ENCODE peak calls at places on chromosomes 5 and 9, in six cellular contexts. V, A, H, Q, O and Y are unnamed samples.

GRCh38 chr5:96285823-96286222 is 147.2 kb downstream of the PCSK1 start:
- DNase-seq in V (no peak), A (no peak), H (no peak), Q (peak; percentile 14), O (no peak), Y (no peak)

GRCh38 chr9:37414503-37414943 is 8.0 kb upstream of the GRHPR start:
- DNase-seq in V (no peak), A (no peak), H (no peak), Q (no peak), O (no peak), Y (peak; percentile 71)

GRCh38 chr5:147170603-147171002 is 64.2 kb upstream of the STK32A start:
- DNase-seq in V (no peak), A (no peak), H (no peak), Q (no peak), O (no peak), Y (no peak)

GRCh38 chr9:3342159-3342777 is 183.5 kb downstream of the RFX3 start:
- DNase-seq in V (no peak), A (no peak), H (no peak), Q (no peak), O (no peak), Y (no peak)

GRCh38 chr5:77211691-77212047 is 1.2 kb downstream of the PDE8B start:
- DNase-seq in V (no peak), A (no peak), H (no peak), Q (no peak), O (no peak), Y (no peak)

GRCh38 chr5:44292736-44293135 is 96.5 kb downstream of the FGF10 start:
- DNase-seq in V (no peak), A (no peak), H (no peak), Q (no peak), O (no peak), Y (no peak)

GRCh38 chr9:93860694-93861658 is 94.2 kb downstream of the BARX1 start:
- DNase-seq in V (no peak), A (no peak), H (no peak), Q (peak; percentile 45), O (no peak), Y (no peak)

GRCh38 chr5:151262532-151262931 is 9.5 kb downstream of the GM2A start:
- DNase-seq in V (no peak), A (no peak), H (no peak), Q (no peak), O (no peak), Y (no peak)

GRCh38 chr5:87139795-87140194 is 127.9 kb upstream of the RASA1 start:
- DNase-seq in V (no peak), A (no peak), H (no peak), Q (no peak), O (no peak), Y (no peak)

GRCh38 chr5:13955896-13956295 is 11.4 kb upstream of the DNAH5 start:
- DNase-seq in V (no peak), A (no peak), H (no peak), Q (no peak), O (no peak), Y (no peak)

GRCh38 chr9:97906236-97906831 is 16.0 kb downstream of the TRMO start:
- DNase-seq in V (no peak), A (no peak), H (peak; percentile 68), Q (no peak), O (no peak), Y (no peak)

GRCh38 chr5:81140942-81141341 is 92.2 kb upstream of the CKMT2 start:
- DNase-seq in V (no peak), A (no peak), H (no peak), Q (no peak), O (no peak), Y (no peak)

GRCh38 chr5:109045710-109046109 is 298.0 kb downstream of the FER start:
- DNase-seq in V (no peak), A (no peak), H (no peak), Q (no peak), O (no peak), Y (no peak)

GRCh38 chr5:102090770-102091169 is 205.3 kb downstream of the SLCO4C1 start:
- DNase-seq in V (no peak), A (no peak), H (no peak), Q (peak; percentile 64), O (no peak), Y (no peak)

GRCh38 chr9:33861917-33862453 is 45.0 kb downstream of the UBE2R2 start:
- DNase-seq in V (no peak), A (no peak), H (no peak), Q (no peak), O (peak; percentile 68), Y (no peak)

GRCh38 chr5:9653811-9654210 is 23.7 kb upstream of the TAS2R1 start:
- DNase-seq in V (peak; percentile 8), A (peak; percentile 43), H (no peak), Q (no peak), O (no peak), Y (no peak)

GRCh38 chr9:115327441-115328122 is 209.6 kb upstream of the TNC start:
- DNase-seq in V (peak; percentile 23), A (no peak), H (no peak), Q (no peak), O (no peak), Y (no peak)

GRCh38 chr5:105836263-105836662 is 1834.5 kb downstream of the EFNA5 start:
- DNase-seq in V (no peak), A (no peak), H (no peak), Q (no peak), O (no peak), Y (no peak)

GRCh38 chr9:87510251-87510683 is 12.6 kb downstream of the DAPK1 start:
- DNase-seq in V (no peak), A (no peak), H (no peak), Q (no peak), O (no peak), Y (no peak)

GRCh38 chr5:103452089-103452488 is 110.5 kb downstream of the NUDT12 start:
- DNase-seq in V (no peak), A (no peak), H (no peak), Q (no peak), O (no peak), Y (no peak)

GRCh38 chr9:6219981-6220380 is 4.4 kb downstream of the IL33 start:
- DNase-seq in V (no peak), A (no peak), H (no peak), Q (no peak), O (no peak), Y (no peak)

GRCh38 chr5:179321206-179321987 is 23.9 kb downstream of the ADAMTS2 start:
- DNase-seq in V (no peak), A (no peak), H (peak; percentile 40), Q (no peak), O (no peak), Y (peak; percentile 64)

GRCh38 chr5:73507062-73507461 is 8.8 kb downstream of the BTF3 start:
- DNase-seq in V (no peak), A (no peak), H (no peak), Q (no peak), O (no peak), Y (no peak)
- TF ChIP-seq POLR2AphosphoS5 in V (no peak), A (no peak), H (no peak), Q (no peak), O (no peak), Y (no peak)

DNA sequence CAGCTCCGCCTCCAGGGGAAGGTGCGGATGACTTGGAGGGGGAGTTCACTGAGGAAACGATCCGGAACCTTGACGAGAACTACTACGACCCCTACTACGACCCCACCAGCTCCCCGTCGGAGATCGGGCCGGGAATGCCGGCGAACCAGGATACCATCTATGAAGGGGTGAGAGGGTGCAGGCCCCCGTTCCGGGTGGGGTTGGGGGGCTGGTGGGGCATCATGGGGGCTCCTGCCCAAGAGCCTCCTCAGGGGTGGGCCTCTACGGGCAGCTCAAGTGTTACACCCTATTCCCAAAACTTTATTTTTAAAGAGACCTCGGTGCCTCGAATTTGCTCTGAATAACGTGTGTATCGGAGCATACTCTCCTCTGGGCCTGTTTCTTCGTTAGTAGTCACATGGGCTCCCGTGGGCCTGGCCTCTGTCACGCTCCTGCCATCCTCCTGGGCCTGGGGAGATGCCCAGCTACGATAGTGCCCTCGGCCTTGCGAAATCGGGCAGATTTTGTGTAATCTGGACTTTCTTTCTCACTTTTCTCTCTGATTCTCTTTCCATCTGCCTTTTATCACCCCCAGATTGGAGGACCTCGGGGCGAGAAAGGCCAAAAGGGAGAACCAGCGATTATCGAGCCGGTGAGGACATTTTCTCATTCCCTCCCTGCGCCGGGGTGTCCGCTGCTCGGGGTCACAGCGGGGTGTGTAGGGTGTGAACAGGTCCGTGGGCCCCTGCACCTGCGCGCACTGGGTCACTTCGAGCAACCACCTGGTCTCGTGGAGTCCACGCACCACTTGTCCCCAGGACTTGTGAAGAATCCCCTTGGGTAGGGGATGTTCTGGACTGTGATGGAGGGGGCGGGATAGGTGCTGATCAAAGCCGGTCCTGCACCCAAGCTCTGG is 90.1 kb downstream of the COL5A1 start:
- DNase-seq in V (no peak), A (no peak), H (peak; percentile 72), Q (no peak), O (no peak), Y (no peak)
- H3K36me3 ChIP-seq in V (no peaks in the 10 kb centered on the region), A (peaks cover 12% of the 10 kb centered on the region), H (peaks cover 4% of the 10 kb centered on the region), Q (no peaks in the 10 kb centered on the region), O (no peaks in the 10 kb centered on the region), Y (no peaks in the 10 kb centered on the region)

GRCh38 chr5:138951091-138951985 is 76.2 kb upstream of the LRRTM2 start:
- DNase-seq in V (no peak), A (no peak), H (peak; percentile 51), Q (no peak), O (no peak), Y (peak; percentile 64)

GRCh38 chr5:138949223-138949574 is 74.1 kb upstream of the LRRTM2 start:
- DNase-seq in V (no peak), A (no peak), H (peak; percentile 44), Q (no peak), O (no peak), Y (peak; percentile 59)

GRCh38 chr5:138948391-138949222 is 73.5 kb upstream of the LRRTM2 start:
- DNase-seq in V (no peak), A (no peak), H (peak; percentile 50), Q (no peak), O (no peak), Y (no peak)

GRCh38 chr5:138950411-138951011 is 75.4 kb upstream of the LRRTM2 start:
- DNase-seq in V (no peak), A (no peak), H (peak; percentile 30), Q (no peak), O (no peak), Y (peak; percentile 63)

DNA sequence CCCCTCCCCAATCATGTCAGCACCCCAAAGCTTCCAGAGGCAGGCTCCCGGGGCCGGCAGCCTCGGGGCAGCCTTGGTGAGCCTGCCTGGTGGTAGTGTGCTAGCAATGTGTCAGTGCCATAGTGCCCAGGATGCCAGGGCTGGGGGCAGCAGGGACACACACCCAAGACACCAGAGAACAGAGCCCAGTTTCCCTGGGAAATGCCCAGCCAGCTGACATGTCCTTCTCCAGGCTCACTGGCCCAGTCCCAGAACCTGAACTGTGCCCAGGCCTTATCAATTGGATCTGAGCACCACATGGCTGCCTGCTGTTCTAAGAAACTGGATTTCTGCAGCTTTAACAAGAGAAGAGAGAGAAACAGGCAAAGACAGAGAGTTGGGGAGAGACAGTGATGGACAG is 74.9 kb upstream of the LRRTM2 start:
- DNase-seq in V (no peak), A (peak; percentile 75), H (peak; percentile 56), Q (no peak), O (no peak), Y (peak; percentile 62)
- TF ChIP-seq POLR2AphosphoS5 in V (no peak), A (no peak), H (no peak), Q (no peak), O (no peak), Y (no peak)

DNA sequence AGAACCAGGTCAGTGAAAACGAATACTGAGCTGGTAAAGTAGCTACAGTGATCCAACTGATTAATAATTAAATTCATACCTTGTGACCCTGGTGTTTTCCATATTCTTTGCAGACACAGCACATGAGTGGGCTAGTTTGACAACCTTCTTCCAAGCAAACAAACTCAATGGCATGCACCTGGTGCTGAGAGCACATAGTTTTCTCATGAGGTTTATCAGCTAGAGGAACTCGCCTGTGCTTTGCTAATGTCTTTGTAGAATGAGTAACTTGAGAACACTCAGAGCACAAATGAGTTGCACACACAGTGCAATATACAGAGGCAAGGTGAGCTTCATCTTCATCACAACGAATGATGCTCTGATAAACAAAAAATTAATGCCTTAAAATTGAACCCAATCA is 12.6 kb downstream of the TRIM23 start:
- DNase-seq in V (no peak), A (no peak), H (no peak), Q (no peak), O (no peak), Y (no peak)
- H3K36me3 ChIP-seq in V (peaks cover 4% of the 10 kb centered on the region), A (peaks cover 81% of the 10 kb centered on the region), H (peaks cover 27% of the 10 kb centered on the region), Q (peaks cover 21% of the 10 kb centered on the region), O (peaks cover 53% of the 10 kb centered on the region), Y (peaks cover 49% of the 10 kb centered on the region)